ENCODE peak calls at places on chromosomes 11 and 22, in four cellular contexts. C is kidney epithelial cell, O is fibroblast of lung, Z is mucosa of descending colon. W is an unnamed sample.

GRCh38 chr11:45603930-45604682 is 61.3 kb downstream of the CHST1 start:
- DNase-seq in C (no peak), O (no peak), Z (no peak), W (no peak)

GRCh38 chr11:12403122-12403994 is 26.0 kb downstream of the PARVA start:
- DNase-seq in C (no peak), O (peak; percentile 91), Z (no peak), W (no peak)

GRCh38 chr22:37457093-37457893 is 28.9 kb downstream of the MFNG start:
- DNase-seq in C (no peak), O (peak; percentile 24), Z (peak; percentile 92), W (peak; percentile 22)

GRCh38 chr11:75214411-75214821 is 26.2 kb upstream of the TPBGL start:
- DNase-seq in C (peak; percentile 26), O (peak; percentile 68), Z (peak; percentile 95), W (peak; percentile 68)

GRCh38 chr22:24521791-24522245 is 26.7 kb downstream of the UPB1 start:
- DNase-seq in C (peak; percentile 47), O (peak; percentile 62), Z (peak; percentile 61), W (peak; percentile 35)

GRCh38 chr22:47202819-47203553 is 440.5 kb downstream of the TBC1D22A start:
- DNase-seq in C (no peak), O (no peak), Z (no peak), W (no peak)

GRCh38 chr22:24153353-24153752 is 27.9 kb upstream of the SUSD2 start:
- DNase-seq in C (no peak), O (peak; percentile 18), Z (peak; percentile 33), W (no peak)

GRCh38 chr22:28417426-28417825 is 262.2 kb downstream of the TTC28 start:
- DNase-seq in C (no peak), O (no peak), Z (no peak), W (no peak)

GRCh38 chr11:112525844-112526590 is 265.4 kb upstream of the PLET1 start:
- DNase-seq in C (no peak), O (no peak), Z (no peak), W (no peak)

GRCh38 chr22:37391702-37392101 is 35.6 kb downstream of the ELFN2 start:
- DNase-seq in C (no peak), O (no peak), Z (no peak), W (no peak)

GRCh38 chr11:113382121-113382520 is 5.5 kb upstream of the ANKK1 start:
- DNase-seq in C (no peak), O (no peak), Z (no peak), W (no peak)

GRCh38 chr11:132790466-132790865 is 741.8 kb downstream of the OPCML start:
- DNase-seq in C (no peak), O (no peak), Z (no peak), W (no peak)

GRCh38 chr22:23237201-23237798 is 57.0 kb downstream of the BCR start:
- DNase-seq in C (no peak), O (peak; percentile 67), Z (no peak), W (no peak)

GRCh38 chr22:20406686-20407408 is 12.9 kb downstream of the ZNF74 start:
- DNase-seq in C (no peak), O (no peak), Z (no peak), W (no peak)

GRCh38 chr22:38927033-38927789 is 30.2 kb upstream of the APOBEC3A start:
- DNase-seq in C (no peak), O (peak; percentile 51), Z (peak; percentile 88), W (no peak)
- H3K4me3 ChIP-seq in C (no peak overlapping the region), O (no peak overlapping the region), Z (no peak overlapping the region), W (peak overlapping the region; percentile 20)

GRCh38 chr11:395866-396265 is 1.9 kb downstream of the PKP3 start:
- DNase-seq in C (no peak), O (no peak), Z (no peak), W (no peak)

GRCh38 chr11:398826-399225 is 4.8 kb downstream of the PKP3 start:
- DNase-seq in C (no peak), O (no peak), Z (no peak), W (no peak)

GRCh38 chr11:396511-396947 is 2.5 kb downstream of the PKP3 start:
- DNase-seq in C (no peak), O (peak; percentile 29), Z (no peak), W (no peak)

GRCh38 chr11:394858-395655 is 1.0 kb downstream of the PKP3 start:
- DNase-seq in C (no peak), O (no peak), Z (no peak), W (no peak)

DNA sequence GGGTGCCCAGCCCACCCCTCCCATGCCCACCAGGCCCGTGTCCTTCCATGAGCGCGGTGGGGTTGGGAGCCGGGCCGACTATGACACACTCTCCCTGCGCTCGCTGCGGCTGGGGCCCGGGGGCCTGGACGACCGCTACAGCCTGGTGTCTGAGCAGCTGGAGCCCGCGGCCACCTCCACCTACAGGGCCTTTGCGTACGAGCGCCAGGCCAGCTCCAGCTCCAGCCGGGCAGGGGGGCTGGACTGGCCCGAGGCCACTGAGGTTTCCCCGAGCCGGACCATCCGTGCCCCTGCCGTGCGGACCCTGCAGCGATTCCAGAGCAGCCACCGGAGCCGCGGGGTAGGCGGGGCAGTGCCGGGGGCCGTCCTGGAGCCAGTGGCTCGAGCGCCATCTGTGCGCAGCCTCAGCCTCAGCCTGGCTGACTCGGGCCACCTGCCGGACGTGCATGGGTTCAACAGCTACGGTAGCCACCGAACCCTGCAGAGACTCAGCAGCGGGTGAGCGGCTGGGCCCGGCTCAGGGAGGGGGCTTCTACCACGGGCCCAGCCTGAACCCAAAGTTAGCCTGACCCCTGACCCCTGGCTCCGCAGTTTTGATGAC is 3.0 kb downstream of the PKP3 start:
- DNase-seq in C (no peak), O (peak; percentile 71), Z (no peak), W (peak; percentile 26)
- TF ChIP-seq CTCF in C (peak; percentile 80), O (peak; percentile 44), Z (no peak), W (peak; percentile 60)

DNA sequence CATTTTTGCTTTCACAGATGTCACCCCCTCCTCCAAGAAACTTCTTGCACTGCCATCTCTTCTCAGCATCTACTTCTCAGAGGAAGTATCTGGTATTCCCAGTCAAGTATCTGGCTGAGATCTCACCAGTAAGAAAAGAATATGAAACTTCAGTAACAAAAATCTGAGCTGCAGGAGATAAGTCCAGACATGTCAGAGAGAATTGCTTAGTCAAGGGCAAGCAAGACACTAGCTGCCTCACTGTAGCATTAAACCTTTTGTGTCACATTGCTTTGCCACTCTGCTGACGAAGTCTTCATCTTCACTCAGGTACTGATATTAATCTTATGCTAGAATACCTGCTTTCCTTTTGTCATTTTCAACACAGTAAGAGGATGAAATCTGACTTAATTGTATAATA is 70.6 kb upstream of the ZC3H12C start:
- DNase-seq in C (no peak), O (peak; percentile 8), Z (no peak), W (no peak)
- H3K4me3 ChIP-seq in C (no peak overlapping the region), O (no peak overlapping the region), Z (no peak overlapping the region), W (no peak overlapping the region)

DNA sequence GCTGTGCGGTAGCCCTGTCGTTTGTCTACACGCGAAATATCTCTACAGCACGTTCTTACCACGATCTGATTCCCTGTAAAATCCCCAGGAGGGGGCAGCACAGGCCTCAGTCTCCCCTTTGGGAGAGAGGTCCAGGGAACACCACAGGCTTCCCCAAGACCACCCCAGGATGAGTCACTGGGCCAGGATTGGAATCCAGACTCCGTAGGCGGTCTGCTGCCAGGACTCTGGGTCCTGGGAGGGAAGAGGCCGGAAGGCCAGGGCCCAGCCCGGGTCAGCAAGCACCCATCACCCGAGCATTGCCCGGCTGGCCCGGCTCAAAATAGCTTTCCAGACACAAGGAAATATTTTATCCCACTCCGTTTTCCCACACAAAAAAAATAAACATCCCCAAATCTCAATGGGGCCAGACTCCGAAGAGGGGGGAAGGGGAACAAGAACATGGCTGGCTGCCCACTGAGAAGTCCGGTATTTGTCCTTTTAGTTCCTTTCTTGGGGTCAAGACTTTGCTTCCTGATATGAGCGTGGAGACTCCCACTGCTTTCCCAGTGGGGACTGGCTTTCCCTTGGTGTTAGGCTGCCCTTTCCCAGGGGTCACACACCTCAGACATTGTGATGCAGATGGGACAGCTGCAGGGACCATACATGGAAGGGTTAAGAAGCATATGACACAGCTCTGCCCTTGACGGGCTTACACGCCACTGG is 91.3 kb downstream of the LRRC32 start:
- DNase-seq in C (no peak), O (no peak), Z (no peak), W (no peak)
- TF ChIP-seq CTCF in C (peak; percentile 4), O (peak; percentile 27), Z (no peak), W (no peak)

GRCh38 chr11:68749501-68750196 is 1.7 kb downstream of the TESMIN start:
- DNase-seq in C (no peak), O (peak; percentile 45), Z (no peak), W (no peak)

GRCh38 chr11:68750988-68751325 is 363 bp downstream of the TESMIN start:
- DNase-seq in C (no peak), O (no peak), Z (no peak), W (no peak)

GRCh38 chr11:68753300-68753699 is 2.0 kb upstream of the TESMIN start:
- DNase-seq in C (no peak), O (no peak), Z (no peak), W (no peak)

GRCh38 chr11:68750197-68750987 is 928 bp downstream of the TESMIN start:
- DNase-seq in C (no peak), O (no peak), Z (peak; percentile 23), W (no peak)

DNA sequence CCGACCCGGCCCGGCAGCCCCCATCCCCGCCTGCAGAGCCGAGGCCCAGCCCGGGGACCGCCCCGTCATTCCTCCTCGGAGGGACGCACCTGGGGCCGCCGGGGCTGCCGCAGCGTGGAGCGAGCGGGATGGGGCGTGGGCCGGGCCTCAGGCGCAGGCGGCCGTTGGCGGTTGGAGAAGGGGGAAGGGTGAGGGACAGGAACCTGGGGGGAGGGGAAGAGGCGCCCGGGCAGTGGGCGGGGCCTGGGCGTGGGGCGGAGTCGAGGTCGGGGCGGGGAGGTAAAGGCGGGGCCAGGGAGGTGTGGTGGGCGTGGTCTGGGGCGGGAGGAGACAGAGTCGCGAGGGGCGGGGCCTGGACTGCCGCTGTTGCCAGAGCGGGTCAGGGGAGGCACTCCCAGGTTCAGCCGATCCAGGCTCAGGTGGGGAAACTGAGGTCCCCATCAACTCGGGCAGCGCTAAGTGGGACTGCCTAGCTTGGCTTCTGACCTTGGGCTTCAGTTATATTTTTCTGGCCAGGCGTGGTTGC is at the start of gene TESMIN:
- DNase-seq in C (no peak), O (peak; percentile 43), Z (peak; percentile 98), W (no peak)
- H3K4me3 ChIP-seq in C (peak within 1 kb of the TSS; percentile 45), O (no peak within 1 kb of the TSS), Z (peak within 1 kb of the TSS; percentile 15), W (peak within 1 kb of the TSS; percentile 31)

DNA sequence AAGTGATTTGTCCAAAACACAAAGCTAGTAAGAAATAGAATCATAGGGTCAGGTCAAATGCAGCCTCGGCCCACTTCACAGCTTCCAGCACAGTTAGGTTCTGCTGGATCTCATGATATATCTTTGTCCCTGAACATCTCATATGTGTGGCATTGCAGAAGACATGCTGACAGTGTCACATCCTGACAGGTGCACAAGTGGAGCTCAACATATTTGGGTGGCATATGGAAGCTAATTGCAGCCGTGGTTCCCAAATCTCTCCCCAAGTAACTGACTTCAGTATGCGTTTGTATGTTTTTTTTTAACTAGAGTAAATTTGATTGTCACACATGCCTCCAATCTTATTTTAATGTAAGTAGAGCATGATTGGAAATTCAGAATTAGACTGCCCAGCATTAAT is 33.4 kb downstream of the NAV2 start:
- DNase-seq in C (no peak), O (no peak), Z (no peak), W (no peak)
- TF ChIP-seq CTCF in C (no peak), O (no peak), Z (no peak), W (no peak)

GRCh38 chr11:14971865-14972580 is at the start of gene CALCA:
- DNase-seq in C (no peak), O (no peak), Z (no peak), W (no peak)

GRCh38 chr11:14973621-14974020 is 1.5 kb upstream of the CALCA start:
- DNase-seq in C (no peak), O (peak; percentile 15), Z (no peak), W (no peak)

GRCh38 chr11:14974021-14974698 is 2.0 kb upstream of the CALCA start:
- DNase-seq in C (no peak), O (peak; percentile 4), Z (no peak), W (no peak)

GRCh38 chr11:14974723-14975587 is 2.8 kb upstream of the CALCA start:
- DNase-seq in C (no peak), O (peak; percentile 16), Z (peak; percentile 72), W (no peak)

GRCh38 chr11:14972581-14973490 is 685 bp upstream of the CALCA start:
- DNase-seq in C (no peak), O (no peak), Z (no peak), W (no peak)
- H3K4me3 ChIP-seq in C (no peak overlapping the region), O (no peak overlapping the region), Z (no peak overlapping the region), W (no peak overlapping the region)

W was measured in astrocyte of the cerebellum.